ENCODE peak calls at places on chromosome 14, in eight cellular contexts. O, F, W, M, L, X, U and A are unnamed samples.

GRCh38 chr14:36070056-36071043 is 106.2 kb downstream of the PTCSC3 start:
- DNase-seq in O (peak), F (peak), W (peak), M (peak), L (peak), X (no peak), U (peak), A (peak)

GRCh38 chr14:102317564-102318248 is 1.8 kb upstream of the ZNF839 start:
- DNase-seq in O (no peak), F (no peak), W (no peak), M (peak), L (no peak), X (no peak), U (no peak), A (no peak)

GRCh38 chr14:51780006-51780692 is 80.3 kb upstream of the GNG2 start:
- DNase-seq in O (peak), F (peak), W (peak), M (peak), L (peak), X (peak), U (peak), A (peak)

GRCh38 chr14:92755495-92755894 is 7.1 kb upstream of the LGMN start:
- DNase-seq in O (no peak), F (no peak), W (no peak), M (no peak), L (no peak), X (no peak), U (no peak), A (no peak)

GRCh38 chr14:55052259-55052930 is 948 bp downstream of the MAPK1IP1L start:
- DNase-seq in O (no peak), F (no peak), W (no peak), M (no peak), L (no peak), X (no peak), U (no peak), A (no peak)

GRCh38 chr14:90299408-90299807 is 32.3 kb downstream of the NRDE2 start:
- DNase-seq in O (no peak), F (no peak), W (peak), M (no peak), L (no peak), X (no peak), U (no peak), A (peak)

GRCh38 chr14:98578204-98578603 is 693.8 kb downstream of the BCL11B start:
- DNase-seq in O (no peak), F (no peak), W (no peak), M (no peak), L (no peak), X (no peak), U (peak), A (no peak)

GRCh38 chr14:95472819-95473251 is 43.6 kb downstream of the SYNE3 start:
- DNase-seq in O (no peak), F (no peak), W (peak), M (no peak), L (no peak), X (no peak), U (no peak), A (peak)

GRCh38 chr14:105468621-105469241 is 5.9 kb upstream of the CRIP2 start:
- DNase-seq in O (no peak), F (no peak), W (peak), M (no peak), L (no peak), X (no peak), U (no peak), A (no peak)

GRCh38 chr14:60720391-60720790 is 3.8 kb downstream of the SIX4 start:
- DNase-seq in O (no peak), F (no peak), W (no peak), M (no peak), L (no peak), X (no peak), U (no peak), A (no peak)

GRCh38 chr14:75979641-75980422 is 2.0 kb downstream of the TGFB3 start:
- DNase-seq in O (no peak), F (no peak), W (peak), M (no peak), L (no peak), X (peak), U (no peak), A (peak)

GRCh38 chr14:23154876-23155587 is 28.4 kb downstream of the SLC7A8 start:
- DNase-seq in O (peak), F (peak), W (peak), M (peak), L (no peak), X (peak), U (peak), A (peak)

GRCh38 chr14:93549578-93549977 is 118.8 kb downstream of the UNC79 start:
- DNase-seq in O (no peak), F (no peak), W (no peak), M (no peak), L (no peak), X (no peak), U (no peak), A (no peak)

GRCh38 chr14:94401083-94401482 is 12.7 kb upstream of the SERPINA1 start:
- DNase-seq in O (no peak), F (no peak), W (no peak), M (no peak), L (no peak), X (no peak), U (peak), A (no peak)

GRCh38 chr14:93175492-93175891 is 9.2 kb downstream of the MOAP1 start:
- DNase-seq in O (no peak), F (no peak), W (no peak), M (no peak), L (no peak), X (peak), U (no peak), A (peak)

GRCh38 chr14:58752782-58753181 is 115.0 kb downstream of the DACT1 start:
- DNase-seq in O (no peak), F (no peak), W (peak), M (no peak), L (no peak), X (peak), U (peak), A (peak)

GRCh38 chr14:78848234-78848820 is 678.2 kb downstream of the NRXN3 start:
- DNase-seq in O (peak), F (peak), W (no peak), M (peak), L (peak), X (no peak), U (peak), A (peak)